ENCODE peak calls at places on chromosomes 3 and 15, in four cellular contexts. B is small intestine, E is putamen, W is hippocampal formation. H is an unnamed sample.

GRCh38 chr3:33115024-33115768 is 1.4 kb downstream of the CRTAP start:
- DNase-seq in B (peak), E (peak), W (peak), H (no peak)

GRCh38 chr15:95470997-95471692 is 859.4 kb upstream of the NR2F2 start:
- DNase-seq in B (no peak), E (no peak), W (no peak), H (no peak)

GRCh38 chr3:139522421-139522820 is 17.1 kb downstream of the RBP1 start:
- DNase-seq in B (no peak), E (no peak), W (no peak), H (no peak)

GRCh38 chr3:122105626-122106025 is 50.5 kb downstream of the CD86 start:
- DNase-seq in B (no peak), E (no peak), W (no peak), H (no peak)

GRCh38 chr3:194035406-194036138 is 100.4 kb upstream of the HES1 start:
- DNase-seq in B (peak), E (no peak), W (no peak), H (no peak)

GRCh38 chr3:139655880-139656279 is 21.9 kb downstream of the NMNAT3 start:
- DNase-seq in B (no peak), E (no peak), W (no peak), H (no peak)

GRCh38 chr3:42906905-42907183 is 902 bp downstream of the ZNF662 start:
- DNase-seq in B (no peak), E (no peak), W (no peak), H (no peak)

GRCh38 chr15:37134699-37135131 is 34.4 kb upstream of the MEIS2 start:
- DNase-seq in B (peak), E (no peak), W (no peak), H (no peak)

GRCh38 chr3:188468672-188469071 is 314.7 kb downstream of the LPP start:
- DNase-seq in B (peak), E (peak), W (peak), H (no peak)

GRCh38 chr3:138051946-138052802 is 42.2 kb downstream of the CLDN18 start:
- DNase-seq in B (peak), E (no peak), W (no peak), H (no peak)

H was measured in activated T-helper 1 cell treated with anti-CD3 and anti-CD28 coated beads, Interleukin-2, amount 50 U/mL, for 16 hours.